ENCODE peak calls at places on chromosomes 2 and 18, in ten cellular contexts. One of them, this sample, is unnamed.
A peak's percentile ranks its signal among the peaks of the same experiment; 100 is the strongest.

GRCh38 chr2:38935568-38936172 is 46.0 kb downstream of the ARHGEF33 start:
- DNase-seq in HEK293T: no peak
- DNase-seq in thoracic aorta: no peak
- DNase-seq in HTR-8/SVneo: no peak
- DNase-seq in activated naive CD8-positive, alpha-beta T cell treated with anti-CD3 and anti-CD28 coated beads, Interleukin-2, amount 50 U/mL, for 24 hours: no peak
- DNase-seq in RPMI7951: peak; percentile 8
- DNase-seq in stimulated activated CD4-positive, alpha-beta T cell treated with anti-CD3 and anti-CD28 coated beads, Interleukin-1b, Interleukin-23, amount 100 ng/mL, for 24 hours: no peak
- DNase-seq in activated CD4-positive, alpha-beta T cell treated with anti-CD3 and anti-CD28 coated beads, Interleukin-2, amount 50 U/mL, for 1 hour: no peak
- DNase-seq in HCT116: no peak
- DNase-seq in SJCRH30: no peak
- DNase-seq in this sample: no peak

GRCh38 chr18:67417864-67418523 is 98.5 kb downstream of the DSEL start:
- DNase-seq in HEK293T: peak; percentile 3
- DNase-seq in thoracic aorta: no peak
- DNase-seq in HTR-8/SVneo: peak; percentile 38
- DNase-seq in activated naive CD8-positive, alpha-beta T cell treated with anti-CD3 and anti-CD28 coated beads, Interleukin-2, amount 50 U/mL, for 24 hours: peak; percentile 4
- DNase-seq in RPMI7951: peak; percentile 85
- DNase-seq in stimulated activated CD4-positive, alpha-beta T cell treated with anti-CD3 and anti-CD28 coated beads, Interleukin-1b, Interleukin-23, amount 100 ng/mL, for 24 hours: peak; percentile 1
- DNase-seq in activated CD4-positive, alpha-beta T cell treated with anti-CD3 and anti-CD28 coated beads, Interleukin-2, amount 50 U/mL, for 1 hour: no peak
- DNase-seq in HCT116: no peak
- DNase-seq in SJCRH30: no peak
- DNase-seq in this sample: peak; percentile 48

GRCh38 chr18:73283788-73284187 is 416.0 kb upstream of the NETO1 start:
- DNase-seq in HEK293T: no peak
- DNase-seq in thoracic aorta: no peak
- DNase-seq in HTR-8/SVneo: no peak
- DNase-seq in activated naive CD8-positive, alpha-beta T cell treated with anti-CD3 and anti-CD28 coated beads, Interleukin-2, amount 50 U/mL, for 24 hours: no peak
- DNase-seq in RPMI7951: peak; percentile 65
- DNase-seq in stimulated activated CD4-positive, alpha-beta T cell treated with anti-CD3 and anti-CD28 coated beads, Interleukin-1b, Interleukin-23, amount 100 ng/mL, for 24 hours: no peak
- DNase-seq in activated CD4-positive, alpha-beta T cell treated with anti-CD3 and anti-CD28 coated beads, Interleukin-2, amount 50 U/mL, for 1 hour: no peak
- DNase-seq in HCT116: no peak
- DNase-seq in SJCRH30: no peak
- DNase-seq in this sample: no peak

GRCh38 chr18:42187611-42188378 is 232.8 kb downstream of the PIK3C3 start:
- DNase-seq in HEK293T: no peak
- DNase-seq in thoracic aorta: no peak
- DNase-seq in HTR-8/SVneo: no peak
- DNase-seq in activated naive CD8-positive, alpha-beta T cell treated with anti-CD3 and anti-CD28 coated beads, Interleukin-2, amount 50 U/mL, for 24 hours: no peak
- DNase-seq in RPMI7951: peak; percentile 10
- DNase-seq in stimulated activated CD4-positive, alpha-beta T cell treated with anti-CD3 and anti-CD28 coated beads, Interleukin-1b, Interleukin-23, amount 100 ng/mL, for 24 hours: no peak
- DNase-seq in activated CD4-positive, alpha-beta T cell treated with anti-CD3 and anti-CD28 coated beads, Interleukin-2, amount 50 U/mL, for 1 hour: no peak
- DNase-seq in HCT116: no peak
- DNase-seq in SJCRH30: peak; percentile 26
- DNase-seq in this sample: no peak

GRCh38 chr2:158359846-158360245 is 96.7 kb downstream of the CCDC148 start:
- DNase-seq in HEK293T: no peak
- DNase-seq in thoracic aorta: no peak
- DNase-seq in HTR-8/SVneo: peak; percentile 2
- DNase-seq in activated naive CD8-positive, alpha-beta T cell treated with anti-CD3 and anti-CD28 coated beads, Interleukin-2, amount 50 U/mL, for 24 hours: no peak
- DNase-seq in RPMI7951: peak; percentile 21
- DNase-seq in stimulated activated CD4-positive, alpha-beta T cell treated with anti-CD3 and anti-CD28 coated beads, Interleukin-1b, Interleukin-23, amount 100 ng/mL, for 24 hours: no peak
- DNase-seq in activated CD4-positive, alpha-beta T cell treated with anti-CD3 and anti-CD28 coated beads, Interleukin-2, amount 50 U/mL, for 1 hour: no peak
- DNase-seq in HCT116: no peak
- DNase-seq in SJCRH30: no peak
- DNase-seq in this sample: no peak

GRCh38 chr2:52880872-52881271 is 886.7 kb upstream of the CHAC2 start:
- DNase-seq in HEK293T: no peak
- DNase-seq in thoracic aorta: no peak
- DNase-seq in HTR-8/SVneo: no peak
- DNase-seq in activated naive CD8-positive, alpha-beta T cell treated with anti-CD3 and anti-CD28 coated beads, Interleukin-2, amount 50 U/mL, for 24 hours: no peak
- DNase-seq in RPMI7951: no peak
- DNase-seq in stimulated activated CD4-positive, alpha-beta T cell treated with anti-CD3 and anti-CD28 coated beads, Interleukin-1b, Interleukin-23, amount 100 ng/mL, for 24 hours: no peak
- DNase-seq in activated CD4-positive, alpha-beta T cell treated with anti-CD3 and anti-CD28 coated beads, Interleukin-2, amount 50 U/mL, for 1 hour: no peak
- DNase-seq in HCT116: no peak
- DNase-seq in SJCRH30: no peak
- DNase-seq in this sample: no peak

GRCh38 chr2:72924353-72925240 is 7.3 kb downstream of the EMX1 start:
- DNase-seq in HEK293T: no peak
- DNase-seq in thoracic aorta: no peak
- DNase-seq in HTR-8/SVneo: no peak
- DNase-seq in activated naive CD8-positive, alpha-beta T cell treated with anti-CD3 and anti-CD28 coated beads, Interleukin-2, amount 50 U/mL, for 24 hours: peak; percentile 16
- DNase-seq in RPMI7951: no peak
- DNase-seq in stimulated activated CD4-positive, alpha-beta T cell treated with anti-CD3 and anti-CD28 coated beads, Interleukin-1b, Interleukin-23, amount 100 ng/mL, for 24 hours: no peak
- DNase-seq in activated CD4-positive, alpha-beta T cell treated with anti-CD3 and anti-CD28 coated beads, Interleukin-2, amount 50 U/mL, for 1 hour: no peak
- DNase-seq in HCT116: no peak
- DNase-seq in SJCRH30: no peak
- DNase-seq in this sample: no peak

GRCh38 chr2:174009488-174010223 is 44.5 kb upstream of the SP3 start:
- DNase-seq in HEK293T: no peak
- DNase-seq in thoracic aorta: no peak
- DNase-seq in HTR-8/SVneo: no peak
- DNase-seq in activated naive CD8-positive, alpha-beta T cell treated with anti-CD3 and anti-CD28 coated beads, Interleukin-2, amount 50 U/mL, for 24 hours: no peak
- DNase-seq in RPMI7951: no peak
- DNase-seq in stimulated activated CD4-positive, alpha-beta T cell treated with anti-CD3 and anti-CD28 coated beads, Interleukin-1b, Interleukin-23, amount 100 ng/mL, for 24 hours: no peak
- DNase-seq in activated CD4-positive, alpha-beta T cell treated with anti-CD3 and anti-CD28 coated beads, Interleukin-2, amount 50 U/mL, for 1 hour: no peak
- DNase-seq in HCT116: no peak
- DNase-seq in SJCRH30: no peak
- DNase-seq in this sample: no peak

GRCh38 chr2:25165992-25166618 is 2.3 kb downstream of the POMC start:
- DNase-seq in HEK293T: peak; percentile 30
- DNase-seq in thoracic aorta: no peak
- DNase-seq in HTR-8/SVneo: no peak
- DNase-seq in activated naive CD8-positive, alpha-beta T cell treated with anti-CD3 and anti-CD28 coated beads, Interleukin-2, amount 50 U/mL, for 24 hours: peak; percentile 64
- DNase-seq in RPMI7951: peak; percentile 41
- DNase-seq in stimulated activated CD4-positive, alpha-beta T cell treated with anti-CD3 and anti-CD28 coated beads, Interleukin-1b, Interleukin-23, amount 100 ng/mL, for 24 hours: no peak
- DNase-seq in activated CD4-positive, alpha-beta T cell treated with anti-CD3 and anti-CD28 coated beads, Interleukin-2, amount 50 U/mL, for 1 hour: peak; percentile 26
- DNase-seq in HCT116: peak; percentile 35
- DNase-seq in SJCRH30: peak; percentile 65
- DNase-seq in this sample: no peak